ENCODE peak calls at places on chromosomes 5 and 9, in six cellular contexts. S is H9, G is trophoblast cell, L is H1, Z is mesenchymal stem cell, M is neuronal stem cell. H is an unnamed sample.

GRCh38 chr9:136546697-136547481 is 1.0 kb upstream of the NOTCH1 start:
- DNase-seq in S (peak), G (peak), L (peak), Z (peak), M (no peak), H (peak)

GRCh38 chr9:128062856-128063831 is 4.0 kb downstream of the NAIF1 start:
- DNase-seq in S (no peak), G (no peak), L (no peak), Z (no peak), M (no peak), H (no peak)

GRCh38 chr5:172559004-172559932 is 81.8 kb upstream of the NEURL1B start:
- DNase-seq in S (no peak), G (peak), L (no peak), Z (peak), M (no peak), H (peak)

GRCh38 chr9:92726971-92727715 is 37.5 kb downstream of the BICD2 start:
- DNase-seq in S (no peak), G (peak), L (peak), Z (peak), M (no peak), H (peak)

GRCh38 chr9:92964607-92964975 is 17.3 kb downstream of the FGD3 start:
- DNase-seq in S (no peak), G (no peak), L (no peak), Z (no peak), M (no peak), H (no peak)

GRCh38 chr5:93891491-93892480 is 150.4 kb upstream of the POU5F2 start:
- DNase-seq in S (no peak), G (no peak), L (no peak), Z (no peak), M (peak), H (no peak)

GRCh38 chr9:111975709-111976108 is 79.1 kb downstream of the UGCG start:
- DNase-seq in S (peak), G (no peak), L (peak), Z (no peak), M (no peak), H (no peak)

GRCh38 chr5:94223231-94223630 is 395.2 kb downstream of the KIAA0825 start:
- DNase-seq in S (no peak), G (no peak), L (no peak), Z (no peak), M (no peak), H (no peak)

GRCh38 chr9:6367128-6367741 is 39.1 kb downstream of the TPD52L3 start:
- DNase-seq in S (no peak), G (no peak), L (no peak), Z (no peak), M (no peak), H (peak)

GRCh38 chr5:147949711-147950573 is 43.6 kb upstream of the C5orf46 start:
- DNase-seq in S (no peak), G (peak), L (no peak), Z (peak), M (peak), H (peak)

GRCh38 chr9:115461284-115461683 is 343.3 kb upstream of the TNC start:
- DNase-seq in S (no peak), G (no peak), L (no peak), Z (no peak), M (no peak), H (no peak)

GRCh38 chr9:115456515-115456914 is 338.6 kb upstream of the TNC start:
- DNase-seq in S (no peak), G (no peak), L (no peak), Z (no peak), M (no peak), H (peak)
- H3K14ac ChIP-seq in S (no peak), G (no peak), L (no peak), Z (no peak), M (no peak), H (no peak)

DNA sequence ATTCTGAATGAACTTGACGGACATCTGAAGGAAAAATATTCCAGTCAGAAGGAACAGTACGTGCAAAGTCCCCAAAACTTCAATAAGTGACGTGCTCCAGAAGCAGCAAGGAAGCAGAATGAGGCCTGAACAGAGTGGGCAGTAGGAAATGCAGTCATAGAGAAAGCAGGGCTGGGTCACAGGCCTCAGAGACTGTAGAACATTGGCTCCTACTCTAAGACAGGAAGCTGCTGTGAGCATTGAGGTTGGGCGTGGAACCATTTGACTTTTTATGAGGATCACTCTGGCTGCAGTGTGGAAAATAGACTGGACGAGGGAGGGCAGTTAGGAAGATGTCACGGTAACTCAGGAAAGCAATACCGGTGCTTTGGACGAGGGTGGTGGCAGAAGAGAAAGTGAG is 64.0 kb downstream of the DOCK8 start:
- DNase-seq in S (no peak), G (no peak), L (no peak), Z (no peak), M (no peak), H (no peak)
- H3K14ac ChIP-seq in S (no peak), G (no peak), L (no peak), Z (no peak), M (no peak), H (no peak)

GRCh38 chr9:131605770-131606590 is 60.7 kb downstream of the PRRT1B start:
- DNase-seq in S (no peak), G (no peak), L (no peak), Z (peak), M (no peak), H (peak)
- H3K14ac ChIP-seq in S (no peak), G (no peak), L (no peak), Z (no peak), M (no peak), H (no peak)

DNA sequence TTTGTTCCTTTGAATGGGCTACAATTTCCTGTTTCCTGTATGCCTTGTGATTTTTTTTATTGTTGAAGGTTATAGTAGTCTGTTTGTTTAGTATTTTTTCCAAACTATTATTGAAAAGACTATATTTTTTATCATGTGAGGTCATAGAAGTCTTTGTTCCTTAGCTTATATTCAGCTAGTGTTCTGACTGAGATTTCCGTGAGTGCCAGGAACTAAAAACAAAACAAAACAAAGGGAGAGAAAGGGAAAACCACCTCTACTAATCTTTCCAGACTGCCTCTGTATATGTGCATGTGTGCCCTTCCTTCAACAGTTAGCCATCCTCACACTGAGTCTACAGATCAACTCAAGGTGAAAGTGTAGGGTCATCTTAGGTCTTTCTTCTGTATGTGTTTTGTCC is 79.0 kb downstream of the OSTF1 start:
- DNase-seq in S (no peak), G (no peak), L (no peak), Z (no peak), M (no peak), H (no peak)
- H3K14ac ChIP-seq in S (no peak), G (no peak), L (no peak), Z (no peak), M (no peak), H (no peak)

GRCh38 chr5:1175801-1176472 is 25.5 kb upstream of the SLC6A19 start:
- DNase-seq in S (no peak), G (no peak), L (no peak), Z (no peak), M (no peak), H (no peak)
- H3K14ac ChIP-seq in S (no peak), G (no peak), L (no peak), Z (no peak), M (peak), H (no peak)

DNA sequence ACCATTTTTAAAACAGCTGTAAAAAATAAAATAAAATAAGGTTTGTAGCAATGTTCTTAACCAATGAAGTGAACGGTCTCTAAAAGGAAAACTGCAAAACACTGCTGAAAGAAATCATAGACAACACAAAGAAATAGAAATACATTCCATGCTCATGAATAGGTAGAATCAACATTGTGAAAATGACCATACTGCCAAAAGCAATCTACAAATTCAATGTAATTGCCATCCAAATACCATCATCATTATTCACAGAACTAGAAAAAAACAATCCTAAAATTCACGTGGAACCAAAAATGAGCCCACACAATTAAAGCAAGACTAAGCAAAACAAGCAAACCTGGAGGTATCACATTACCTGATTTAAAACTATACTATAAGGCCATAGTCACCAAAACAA is 67.6 kb upstream of the RGMB start:
- DNase-seq in S (no peak), G (no peak), L (no peak), Z (no peak), M (no peak), H (peak)
- H3K14ac ChIP-seq in S (no peak), G (no peak), L (no peak), Z (no peak), M (no peak), H (no peak)

GRCh38 chr9:98085058-98085457 is 28.5 kb downstream of the NANS start:
- DNase-seq in S (no peak), G (no peak), L (no peak), Z (no peak), M (no peak), H (no peak)
- H3K14ac ChIP-seq in S (no peak), G (no peak), L (no peak), Z (no peak), M (no peak), H (no peak)

DNA sequence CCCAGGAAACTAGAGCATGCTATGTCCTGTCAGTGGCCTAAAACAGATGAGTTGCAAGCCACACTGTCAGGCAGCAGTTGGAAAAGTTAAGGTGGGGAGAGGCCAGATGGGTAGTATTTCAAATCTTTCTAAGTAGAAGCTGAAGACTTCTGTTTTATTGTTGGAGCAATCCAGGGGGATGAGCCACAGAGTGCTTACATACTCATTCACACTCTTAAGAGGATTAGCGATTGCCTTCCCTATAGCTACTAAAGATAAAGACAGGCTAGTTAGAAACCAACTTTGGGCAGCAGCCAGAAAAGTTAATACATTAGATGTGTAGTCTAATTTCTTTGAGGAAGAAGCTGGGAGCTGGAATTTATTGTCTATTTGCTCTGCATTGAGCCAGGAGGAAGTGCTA is 61.7 kb upstream of the ELAVL2 start:
- DNase-seq in S (no peak), G (no peak), L (no peak), Z (no peak), M (no peak), H (no peak)
- H3K14ac ChIP-seq in S (no peak), G (no peak), L (no peak), Z (no peak), M (no peak), H (no peak)

GRCh38 chr5:67006152-67006848 is 190.3 kb downstream of the CD180 start:
- DNase-seq in S (no peak), G (no peak), L (no peak), Z (no peak), M (no peak), H (no peak)
- H3K14ac ChIP-seq in S (no peak), G (no peak), L (no peak), Z (no peak), M (no peak), H (peak)

DNA sequence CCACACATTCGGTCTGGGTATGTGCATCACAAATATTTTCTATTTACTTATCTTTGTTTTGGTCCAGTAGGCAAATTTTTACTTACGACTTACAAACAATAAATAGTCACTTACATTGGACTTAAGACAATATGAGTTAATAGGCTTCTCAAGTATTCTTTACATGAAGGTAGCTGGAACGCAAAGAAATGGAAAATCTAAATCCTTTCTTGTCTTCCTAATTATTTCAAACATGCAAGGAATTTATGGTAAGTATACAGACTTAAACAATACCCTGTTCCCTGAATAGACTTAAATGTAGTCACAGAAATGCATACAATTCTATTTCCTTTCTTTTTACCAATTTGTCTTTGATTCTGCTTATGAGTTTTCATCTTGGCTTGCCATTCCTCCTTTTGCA is 262.6 kb upstream of the EFNA5 start:
- DNase-seq in S (no peak), G (peak), L (no peak), Z (no peak), M (no peak), H (no peak)
- H3K14ac ChIP-seq in S (no peak), G (no peak), L (no peak), Z (no peak), M (no peak), H (no peak)